ENCODE peak calls at places on chromosomes 7 and 10, in four cellular contexts. C is IMR-90, Y is H9, G is H1. U is an unnamed sample.

GRCh38 chr10:75062191-75062849 is 49.1 kb upstream of the SAMD8 start:
- DNase-seq in C (peak), G (no peak), Y (no peak), U (no peak)

GRCh38 chr7:100968031-100968430 is 1.3 kb upstream of the MUC12 start:
- DNase-seq in C (no peak), Y (peak), G (no peak), U (peak)

GRCh38 chr10:49527061-49527460 is 11.9 kb downstream of the ERCC6 start:
- DNase-seq in G (no peak), C (no peak), Y (no peak), U (no peak)

GRCh38 chr10:5094265-5095205 is at the start of gene AKR1C3:
- DNase-seq in C (peak), G (peak), Y (peak), U (peak)

GRCh38 chr10:118583611-118584010 is 11.8 kb downstream of the PRLHR start:
- DNase-seq in C (no peak), Y (no peak), G (no peak), U (no peak)

GRCh38 chr10:29386347-29386999 is 97.6 kb downstream of the LYZL1 start:
- DNase-seq in G (no peak), Y (no peak), C (peak), U (peak)

GRCh38 chr10:74322141-74322540 is 171.1 kb downstream of the ADK start:
- DNase-seq in G (no peak), Y (no peak), C (no peak), U (no peak)

GRCh38 chr10:104559935-104560334 is 81.2 kb upstream of the SORCS3 start:
- DNase-seq in C (no peak), Y (no peak), G (no peak), U (no peak)

GRCh38 chr7:77266162-77266807 is 66.7 kb upstream of the FGL2 start:
- DNase-seq in G (no peak), C (peak), Y (no peak), U (no peak)

GRCh38 chr7:152354061-152354460 is 81.7 kb downstream of the KMT2C start:
- DNase-seq in Y (no peak), G (no peak), C (peak), U (no peak)

GRCh38 chr10:24784061-24784460 is 60.4 kb upstream of the ARHGAP21 start:
- DNase-seq in G (no peak), Y (no peak), C (no peak), U (no peak)

GRCh38 chr10:98134431-98135221 is at the start of gene R3HCC1L:
- DNase-seq in C (peak), G (peak), Y (peak), U (peak)

GRCh38 chr7:6475433-6476186 is 27.9 kb upstream of the DAGLB start:
- DNase-seq in Y (no peak), C (no peak), G (no peak), U (no peak)
- H4K5ac ChIP-seq in Y (no peak), C (no peak), G (no peak), U (no peak)

GRCh38 chr7:127585044-127585953 is at the start of gene GCC1:
- DNase-seq in Y (peak), C (peak), G (peak), U (peak)
- H4K5ac ChIP-seq in Y (no peak), C (peak), G (peak), U (peak)

GRCh38 chr7:70913924-70914323 is 218.0 kb upstream of the GALNT17 start:
- DNase-seq in C (no peak), G (no peak), Y (no peak), U (no peak)
- H4K5ac ChIP-seq in C (no peak), G (no peak), Y (no peak), U (no peak)

GRCh38 chr10:124079864-124080263 is 13.5 kb downstream of the CHST15 start:
- DNase-seq in G (no peak), Y (no peak), C (no peak), U (no peak)

GRCh38 chr10:124078714-124079113 is 14.7 kb downstream of the CHST15 start:
- DNase-seq in C (no peak), G (no peak), Y (no peak), U (no peak)

GRCh38 chr10:124076334-124076733 is 17.1 kb downstream of the CHST15 start:
- DNase-seq in C (no peak), Y (no peak), G (no peak), U (peak)

GRCh38 chr10:124077216-124077615 is 16.2 kb downstream of the CHST15 start:
- DNase-seq in C (no peak), G (no peak), Y (no peak), U (no peak)

GRCh38 chr10:124078028-124078427 is 15.4 kb downstream of the CHST15 start:
- DNase-seq in G (no peak), C (no peak), Y (no peak), U (no peak)
- H4K5ac ChIP-seq in G (no peak), C (no peak), Y (no peak), U (no peak)

GRCh38 chr7:113405296-113406056 is 287.1 kb upstream of the SMIM30 start:
- DNase-seq in Y (no peak), G (no peak), C (no peak), U (peak)

GRCh38 chr7:113402005-113402404 is 283.7 kb upstream of the SMIM30 start:
- DNase-seq in G (no peak), C (no peak), Y (no peak), U (no peak)

GRCh38 chr7:113408999-113409398 is 290.6 kb upstream of the SMIM30 start:
- DNase-seq in Y (no peak), C (no peak), G (no peak), U (no peak)

GRCh38 chr7:113404245-113404644 is 285.9 kb upstream of the SMIM30 start:
- DNase-seq in Y (peak), G (no peak), C (no peak), U (peak)
- H4K5ac ChIP-seq in Y (no peak), G (no peak), C (no peak), U (no peak)

GRCh38 chr10:133116455-133116854 is 28.7 kb downstream of the ADGRA1 start:
- DNase-seq in C (no peak), G (no peak), Y (no peak), U (no peak)

GRCh38 chr10:133114726-133115452 is 27.2 kb downstream of the ADGRA1 start:
- DNase-seq in Y (no peak), G (no peak), C (no peak), U (no peak)

GRCh38 chr10:133117036-133117687 is 29.4 kb downstream of the ADGRA1 start:
- DNase-seq in C (no peak), Y (no peak), G (no peak), U (no peak)

GRCh38 chr10:133115453-133115842 is 27.7 kb downstream of the ADGRA1 start:
- DNase-seq in G (no peak), Y (no peak), C (no peak), U (no peak)

GRCh38 chr10:133115981-133116380 is 28.3 kb downstream of the ADGRA1 start:
- DNase-seq in G (no peak), Y (no peak), C (no peak), U (no peak)
- H4K5ac ChIP-seq in G (no peak), Y (no peak), C (no peak), U (no peak)

GRCh38 chr7:123463890-123464289 is 70.5 kb downstream of the IQUB start:
- DNase-seq in G (no peak), Y (no peak), C (no peak), U (no peak)
- H4K5ac ChIP-seq in G (no peak), Y (no peak), C (no peak), U (no peak)

GRCh38 chr7:110386006-110386405 is 704.9 kb upstream of the LRRN3 start:
- DNase-seq in G (no peak), Y (no peak), C (no peak), U (no peak)
- H4K5ac ChIP-seq in G (no peak), Y (no peak), C (peak), U (no peak)